ENCODE peak calls at places on chromosomes 1 and 21, in six cellular contexts. N is fibroblast of mammary gland, E is ELF-1, J is NCI-H2171, R is neural crest cell, G is midbrain. F is an unnamed sample.

GRCh38 chr1:119083980-119084379 is 56.5 kb downstream of the WARS2 start:
- DNase-seq in N (no peak), E (no peak), J (no peak), R (no peak), G (no peak), F (no peak)

GRCh38 chr1:230823421-230823820 is 44.9 kb downstream of the C1orf198 start:
- DNase-seq in N (no peak), E (no peak), J (no peak), R (no peak), G (no peak), F (peak; percentile 2)

GRCh38 chr1:180745098-180745497 is 113.3 kb downstream of the XPR1 start:
- DNase-seq in N (no peak), E (no peak), J (no peak), R (no peak), G (no peak), F (no peak)

GRCh38 chr21:45448810-45449657 is 44.1 kb downstream of the COL18A1 start:
- DNase-seq in N (no peak), E (no peak), J (no peak), R (no peak), G (no peak), F (no peak)

GRCh38 chr21:46161180-46161799 is 5.9 kb upstream of the FTCD start:
- DNase-seq in N (no peak), E (peak; percentile 56), J (no peak), R (no peak), G (no peak), F (no peak)

GRCh38 chr1:201383647-201384405 is 6.3 kb upstream of the TNNT2 start:
- DNase-seq in N (peak; percentile 89), E (no peak), J (peak; percentile 94), R (no peak), G (no peak), F (peak; percentile 90)

GRCh38 chr1:9201421-9202239 is 32.9 kb upstream of the H6PD start:
- DNase-seq in N (peak; percentile 93), E (peak; percentile 26), J (no peak), R (no peak), G (peak; percentile 5), F (peak; percentile 65)

GRCh38 chr1:170932236-170932635 is 3.1 kb upstream of the MROH9 start:
- DNase-seq in N (no peak), E (peak; percentile 8), J (no peak), R (no peak), G (no peak), F (no peak)

GRCh38 chr1:71461416-71461815 is 380.6 kb upstream of the ZRANB2 start:
- DNase-seq in N (no peak), E (no peak), J (no peak), R (no peak), G (no peak), F (no peak)

GRCh38 chr1:212587304-212588136 is 21.0 kb upstream of the ATF3 start:
- DNase-seq in N (peak; percentile 36), E (no peak), J (no peak), R (no peak), G (no peak), F (no peak)

GRCh38 chr1:22259581-22260282 is 116.8 kb upstream of the WNT4 start:
- DNase-seq in N (no peak), E (peak; percentile 59), J (no peak), R (no peak), G (no peak), F (peak; percentile 54)

GRCh38 chr1:165914136-165914798 is 86.9 kb downstream of the UCK2 start:
- DNase-seq in N (peak; percentile 86), E (peak; percentile 64), J (peak; percentile 35), R (peak; percentile 63), G (peak; percentile 87), F (peak; percentile 74)

GRCh38 chr1:198575715-198576641 is 35.5 kb upstream of the ATP6V1G3 start:
- DNase-seq in N (peak; percentile 22), E (no peak), J (no peak), R (no peak), G (no peak), F (no peak)

GRCh38 chr21:14585122-14585521 is 39.0 kb upstream of the SAMSN1 start:
- DNase-seq in N (no peak), E (no peak), J (no peak), R (no peak), G (no peak), F (no peak)

GRCh38 chr1:16292739-16293138 is 55.8 kb upstream of the CPLANE2 start:
- DNase-seq in N (no peak), E (no peak), J (no peak), R (no peak), G (no peak), F (no peak)

GRCh38 chr1:17603091-17603841 is 63.8 kb downstream of the ARHGEF10L start:
- DNase-seq in N (no peak), E (no peak), J (peak; percentile 68), R (no peak), G (no peak), F (no peak)

GRCh38 chr21:44485254-44485793 is 30.0 kb downstream of the LRRC3 start:
- DNase-seq in N (peak; percentile 36), E (peak; percentile 97), J (no peak), R (peak; percentile 65), G (no peak), F (peak; percentile 35)

GRCh38 chr1:25711555-25712298 is 88.3 kb upstream of the SELENON start:
- DNase-seq in N (peak; percentile 55), E (no peak), J (no peak), R (no peak), G (no peak), F (peak; percentile 64)

GRCh38 chr1:198597690-198598430 is 41.0 kb upstream of the PTPRC start:
- DNase-seq in N (no peak), E (no peak), J (no peak), R (no peak), G (no peak), F (no peak)

GRCh38 chr21:39531777-39532333 is 80.1 kb downstream of the SH3BGR start:
- DNase-seq in N (no peak), E (no peak), J (no peak), R (no peak), G (no peak), F (no peak)

GRCh38 chr1:93575586-93576271 is 105.9 kb downstream of the BCAR3 start:
- DNase-seq in N (no peak), E (peak; percentile 96), J (no peak), R (no peak), G (no peak), F (no peak)

GRCh38 chr1:244248426-244248825 is 197.3 kb downstream of the ZBTB18 start:
- DNase-seq in N (no peak), E (no peak), J (no peak), R (no peak), G (no peak), F (no peak)

GRCh38 chr1:225460737-225461532 is 33.1 kb upstream of the LBR start:
- DNase-seq in N (peak; percentile 30), E (no peak), J (no peak), R (no peak), G (no peak), F (no peak)

GRCh38 chr1:209368864-209369598 is 214.5 kb upstream of the CAMK1G start:
- DNase-seq in N (peak; percentile 99), E (no peak), J (peak; percentile 19), R (no peak), G (no peak), F (peak; percentile 93)

GRCh38 chr1:2545754-2546514 is 10.2 kb upstream of the TNFRSF14 start:
- DNase-seq in N (peak; percentile 58), E (peak; percentile 93), J (peak; percentile 83), R (peak; percentile 78), G (peak; percentile 61), F (peak; percentile 75)